ENCODE peak calls at places on chromosomes 16 and 17, in seven cellular contexts. T is endothelial cell of umbilical vein, C is GM12878, O is HCT116, N is fibroblast of lung, Q is GM23338, E is neural progenitor cell. F is an unnamed sample. For H4K20me1, the result is how much of the 10 kb centered on the place peaks cover.

GRCh38 chr16:3020247-3020603 is at the start of gene TNFRSF12A:
- DNase-seq in N (peak), Q (peak), T (peak), O (peak), C (no peak), E (peak), F (peak)

GRCh38 chr17:71338396-71338795 is 782.4 kb upstream of the SOX9 start:
- DNase-seq in T (no peak), Q (no peak), N (peak), C (no peak), O (no peak), E (no peak), F (peak)

GRCh38 chr17:2911755-2912111 is 115.5 kb downstream of the RAP1GAP2 start:
- DNase-seq in E (no peak), Q (no peak), O (no peak), C (no peak), T (no peak), N (no peak), F (no peak)

GRCh38 chr16:86634290-86634689 is 55.9 kb downstream of the FOXL1 start:
- DNase-seq in T (peak), E (peak), C (no peak), N (peak), O (peak), Q (peak), F (peak)

GRCh38 chr17:31439716-31440115 is 48.2 kb downstream of the RAB11FIP4 start:
- DNase-seq in N (no peak), O (no peak), E (no peak), Q (no peak), T (no peak), C (no peak), F (no peak)

GRCh38 chr17:40602445-40603443 is 37.5 kb upstream of the CCR7 start:
- DNase-seq in E (no peak), Q (no peak), T (no peak), C (peak), O (no peak), N (no peak), F (no peak)

GRCh38 chr17:67605259-67605912 is 112.3 kb upstream of the NOL11 start:
- DNase-seq in C (no peak), Q (no peak), E (no peak), T (no peak), N (peak), O (no peak), F (no peak)

GRCh38 chr17:4854181-4854681 is 21.1 kb downstream of the MINK1 start:
- DNase-seq in Q (no peak), E (no peak), N (peak), C (no peak), O (no peak), T (peak), F (peak)

GRCh38 chr17:71900830-71901229 is 220.0 kb upstream of the SOX9 start:
- DNase-seq in C (no peak), T (no peak), E (no peak), N (peak), O (peak), Q (no peak), F (peak)

GRCh38 chr17:57305918-57306317 is 49.6 kb downstream of the MSI2 start:
- DNase-seq in T (no peak), C (no peak), O (no peak), E (no peak), N (no peak), Q (no peak), F (peak)

GRCh38 chr16:4387769-4388168 is 16.1 kb downstream of the VASN start:
- DNase-seq in C (no peak), T (no peak), N (no peak), E (no peak), Q (no peak), O (no peak), F (no peak)

GRCh38 chr17:57823469-57824401 is 26.1 kb downstream of the MRPS23 start:
- DNase-seq in O (no peak), C (no peak), Q (no peak), N (peak), E (peak), T (no peak), F (peak)

GRCh38 chr17:2259769-2260536 is 43.6 kb downstream of the SMG6 start:
- DNase-seq in O (no peak), E (no peak), C (peak), N (peak), Q (no peak), T (no peak), F (peak)

GRCh38 chr16:67431805-67432476 is 1.0 kb downstream of the HSD11B2 start:
- DNase-seq in N (no peak), Q (peak), O (no peak), E (peak), T (no peak), C (no peak), F (no peak)

GRCh38 chr17:75077490-75078096 is 10.2 kb upstream of the SLC16A5 start:
- DNase-seq in C (no peak), E (no peak), T (peak), O (no peak), Q (peak), N (peak), F (peak)

GRCh38 chr16:80974649-80975376 is 31.9 kb downstream of the CMC2 start:
- DNase-seq in T (peak), N (no peak), Q (no peak), C (no peak), E (peak), O (peak), F (peak)

GRCh38 chr16:58509256-58510096 is 5.8 kb upstream of the SETD6 start:
- DNase-seq in Q (no peak), T (no peak), O (no peak), C (no peak), E (no peak), N (no peak), F (no peak)

GRCh38 chr17:60577147-60577925 is 22.7 kb upstream of the PPM1D start:
- DNase-seq in E (no peak), T (peak), N (peak), O (no peak), Q (peak), C (peak), F (peak)

GRCh38 chr16:4319454-4319853 is 3.6 kb downstream of the GLIS2 start:
- DNase-seq in C (no peak), E (no peak), N (no peak), T (no peak), O (no peak), Q (no peak), F (peak)

GRCh38 chr16:57966133-57966805 is 4.7 kb downstream of the CNGB1 start:
- DNase-seq in C (no peak), E (no peak), T (no peak), N (peak), Q (no peak), O (no peak), F (peak)

GRCh38 chr17:70168044-70168978 is 1.0 kb upstream of the KCNJ2 start:
- DNase-seq in O (no peak), N (peak), T (peak), E (peak), C (no peak), Q (peak), F (peak)

GRCh38 chr17:2948721-2949468 is 114.5 kb downstream of the OR1D5 start:
- DNase-seq in N (no peak), Q (no peak), E (no peak), C (no peak), T (no peak), O (no peak), F (no peak)

GRCh38 chr17:8861482-8862181 is 5.8 kb downstream of the PIK3R6 start:
- DNase-seq in E (no peak), Q (no peak), N (no peak), O (no peak), T (no peak), C (no peak), F (no peak)

GRCh38 chr16:50152807-50153647 is at the start of gene TENT4B:
- DNase-seq in O (peak), E (peak), Q (peak), T (peak), C (peak), N (peak), F (peak)

GRCh38 chr16:22324787-22325597 is 27.8 kb downstream of the POLR3E start:
- DNase-seq in T (no peak), N (no peak), E (no peak), Q (no peak), O (no peak), C (no peak), F (no peak)

GRCh38 chr17:82400206-82400605 is 17.9 kb upstream of the HEXD start:
- DNase-seq in Q (no peak), N (no peak), T (no peak), C (no peak), E (no peak), O (no peak), F (no peak)
- H3K27ac ChIP-seq in Q (no peak), N (no peak), T (no peak), C (no peak), E (no peak), O (no peak), F (no peak)

DNA sequence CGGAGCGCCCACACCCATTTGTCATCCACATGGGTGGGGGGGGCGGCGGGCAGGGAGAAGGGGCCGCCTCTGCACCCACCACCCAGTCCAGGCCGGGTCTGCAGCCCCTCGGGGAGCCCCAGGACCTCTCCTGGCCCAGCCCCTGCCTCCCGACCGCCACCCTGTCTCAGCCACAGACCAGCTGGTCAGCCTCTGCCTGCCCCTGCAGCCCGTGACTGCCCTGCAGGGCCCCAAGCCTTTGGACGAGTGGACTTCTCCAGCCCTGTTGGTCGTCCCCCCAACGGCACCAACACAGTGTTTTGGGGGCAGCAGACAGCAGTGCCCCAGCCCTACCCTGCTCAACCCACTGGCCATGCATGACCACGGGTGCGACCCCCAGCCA is 1.2 kb downstream of the PRR35 start:
- DNase-seq in O (no peak), T (no peak), E (no peak), Q (no peak), N (no peak), C (no peak), F (no peak)
- H4K20me1 ChIP-seq in O (under half), T (under half), E (under half), Q (under half), N (under half), C (under half), F (under half)

DNA sequence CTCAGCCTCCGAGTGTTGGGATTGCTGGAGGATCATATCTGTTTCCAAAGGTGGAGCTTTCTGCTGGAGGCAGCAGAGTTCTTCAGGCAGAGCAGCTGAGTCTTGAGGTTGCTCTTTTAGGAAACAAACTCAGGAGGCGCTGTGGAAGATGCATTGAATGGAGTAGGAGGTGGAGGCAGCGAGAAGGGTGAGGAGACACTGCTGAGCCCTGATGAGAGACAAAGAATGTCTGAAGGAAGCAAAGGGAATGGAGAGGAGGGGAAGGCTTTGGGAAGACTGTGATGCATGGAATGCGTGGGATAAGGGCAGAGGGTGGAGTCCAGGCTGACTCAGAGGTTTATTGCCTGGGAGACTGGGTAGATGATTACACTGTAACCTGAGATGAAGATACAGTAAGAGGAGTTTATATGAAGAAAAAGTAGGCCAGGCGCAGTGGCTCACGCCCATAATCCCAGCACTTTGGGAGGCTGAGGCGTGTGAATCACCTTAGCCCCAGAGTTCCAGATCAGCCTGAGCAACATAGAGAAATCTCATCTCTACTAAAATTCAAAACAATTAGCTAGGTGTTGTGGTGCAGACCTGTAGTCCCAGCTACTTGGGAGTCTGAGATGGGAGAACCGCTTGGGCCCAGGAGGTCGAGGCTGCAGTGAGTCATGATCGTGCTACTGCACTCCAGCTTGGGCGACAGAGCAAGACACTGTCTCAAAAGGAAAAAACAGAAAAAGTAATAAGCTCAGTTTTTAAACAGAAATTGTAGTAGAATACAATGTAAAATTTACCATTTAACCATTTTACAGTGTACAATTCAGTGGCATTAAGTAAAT is 17.8 kb upstream of the TMEM219 start:
- DNase-seq in Q (peak), C (no peak), N (peak), E (peak), T (peak), O (peak), F (peak)
- H3K4me2 ChIP-seq in Q (peak), C (no peak), N (peak), E (no peak), T (no peak), O (peak), F (peak)

GRCh38 chr16:77807-78443 is at the start of gene MPG:
- DNase-seq in T (peak), O (no peak), Q (peak), E (peak), N (peak), C (no peak), F (peak)

GRCh38 chr16:77273-77806 is 685 bp upstream of the MPG start:
- DNase-seq in N (peak), O (no peak), Q (peak), C (no peak), T (peak), E (peak), F (peak)

GRCh38 chr16:79146-80054 is 1.4 kb downstream of the MPG start:
- DNase-seq in T (peak), C (no peak), O (no peak), N (peak), Q (no peak), E (no peak), F (peak)

GRCh38 chr16:76535-77272 is 1.3 kb upstream of the MPG start:
- DNase-seq in C (no peak), Q (no peak), O (no peak), E (no peak), T (peak), N (peak), F (peak)

GRCh38 chr16:78444-79145 is 570 bp downstream of the MPG start:
- DNase-seq in Q (no peak), E (no peak), T (peak), O (no peak), C (no peak), N (peak), F (peak)
- H3K27ac ChIP-seq in Q (no peak), E (no peak), T (peak), O (peak), C (peak), N (peak), F (peak)

DNA sequence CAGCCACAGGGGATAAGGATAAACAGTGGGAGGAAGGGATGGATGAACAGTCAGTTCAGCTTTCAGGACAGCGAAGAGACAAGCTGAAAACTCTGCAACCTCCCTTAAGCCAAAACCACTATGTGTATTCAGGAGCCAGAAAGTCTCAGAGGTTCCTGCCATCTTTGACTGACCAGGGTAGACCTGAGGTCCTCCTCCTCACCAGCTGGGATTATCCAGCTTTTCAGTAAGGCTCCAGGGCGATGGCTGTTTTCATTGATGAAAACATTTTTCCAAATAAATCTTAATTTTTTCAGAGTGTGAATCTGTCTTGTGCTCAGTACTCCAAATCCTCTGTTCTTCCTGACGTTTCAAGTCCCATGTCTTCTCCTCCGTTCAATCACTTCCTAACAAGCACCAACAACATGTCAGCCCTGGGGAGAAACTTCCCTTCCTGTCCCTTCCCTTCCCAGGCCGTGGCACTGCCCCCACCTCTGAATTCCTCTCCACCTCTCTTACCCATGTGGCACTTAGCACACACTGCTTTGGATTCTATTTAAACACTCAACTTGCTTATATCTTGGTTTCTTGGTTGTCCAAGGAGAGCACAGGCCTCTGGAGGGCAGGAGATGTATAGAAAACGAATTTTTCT is 5.2 kb downstream of the HSDL1 start:
- DNase-seq in C (no peak), Q (no peak), E (no peak), T (no peak), N (no peak), O (no peak), F (no peak)
- H4K20me1 ChIP-seq in C (under half), Q (under half), E (half or more), T (under half), N (under half), O (under half), F (under half)

GRCh38 chr17:76497979-76498885 is 3.0 kb downstream of the RHBDF2 start:
- DNase-seq in N (peak), T (peak), E (peak), O (no peak), Q (peak), C (no peak), F (peak)

GRCh38 chr17:76498886-76499667 is 2.1 kb downstream of the RHBDF2 start:
- DNase-seq in O (no peak), C (peak), N (no peak), E (no peak), Q (no peak), T (no peak), F (no peak)

GRCh38 chr17:76495663-76496400 is 5.4 kb downstream of the RHBDF2 start:
- DNase-seq in Q (no peak), O (no peak), E (no peak), C (no peak), T (no peak), N (no peak), F (no peak)

GRCh38 chr17:76496464-76496863 is 4.8 kb downstream of the RHBDF2 start:
- DNase-seq in T (no peak), C (no peak), N (no peak), E (no peak), Q (no peak), O (no peak), F (no peak)

DNA sequence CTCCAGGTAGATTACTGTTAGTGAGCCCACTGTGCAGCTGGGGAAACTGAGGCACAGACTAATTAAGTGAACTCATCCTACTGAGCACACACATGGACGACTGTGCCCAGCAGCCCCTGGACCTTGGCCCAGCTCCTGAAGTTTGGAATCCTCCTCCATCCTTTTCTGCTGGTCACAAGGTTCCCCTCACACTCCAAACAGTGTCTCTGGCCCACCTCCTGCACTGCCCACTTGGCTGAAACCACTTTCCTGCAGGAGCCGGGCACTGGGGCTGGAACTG is 3.6 kb downstream of the RHBDF2 start:
- DNase-seq in E (no peak), T (no peak), N (no peak), O (no peak), C (no peak), Q (no peak), F (no peak)
- H3K4me2 ChIP-seq in E (no peak), T (peak), N (peak), O (no peak), C (peak), Q (peak), F (peak)

GRCh38 chr17:1143573-1143972 is 36.2 kb downstream of the ABR start:
- DNase-seq in T (no peak), N (peak), E (peak), C (no peak), O (no peak), Q (peak), F (peak)
- H3K27ac ChIP-seq in T (no peak), N (no peak), E (no peak), C (no peak), O (no peak), Q (no peak), F (no peak)

GRCh38 chr16:10923146-10923649 is 19.1 kb downstream of the DEXI start:
- DNase-seq in E (no peak), O (no peak), T (no peak), N (no peak), C (no peak), Q (peak), F (no peak)
- H4K20me1 ChIP-seq in E (under half), O (under half), T (under half), N (under half), C (under half), Q (under half), F (under half)

GRCh38 chr16:31055613-31056012 is 18.4 kb downstream of the ZNF668 start:
- DNase-seq in C (no peak), O (no peak), E (peak), N (no peak), Q (peak), T (no peak), F (no peak)

GRCh38 chr16:31050280-31051030 is 17.1 kb downstream of the STX4 start:
- DNase-seq in Q (peak), O (no peak), C (no peak), E (no peak), T (no peak), N (no peak), F (no peak)

DNA sequence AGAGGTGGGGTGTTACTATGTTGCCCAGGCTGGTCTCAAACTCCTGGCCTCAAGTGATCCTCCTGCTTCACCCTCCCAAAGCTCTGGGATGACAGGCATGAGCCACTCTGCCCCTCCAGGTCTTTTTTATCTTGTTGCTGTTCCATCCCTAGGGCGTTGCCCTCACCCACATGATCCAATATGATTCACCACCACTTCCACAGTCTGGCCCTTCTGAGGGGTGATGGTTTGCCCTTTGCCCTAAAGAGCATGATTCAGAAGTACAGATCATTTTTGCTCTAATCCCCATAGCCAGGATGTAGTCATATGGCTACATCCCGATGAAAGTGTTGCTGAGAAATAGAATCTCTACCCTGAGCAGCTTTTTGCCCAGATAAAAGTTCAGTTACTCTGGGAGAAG is 18.8 kb downstream of the STX4 start:
- DNase-seq in N (peak), C (no peak), Q (no peak), O (peak), T (peak), E (no peak), F (peak)
- H3K4me2 ChIP-seq in N (peak), C (no peak), Q (no peak), O (peak), T (no peak), E (no peak), F (peak)